ENCODE peak calls at places on chromosomes 5 and 9, in five cellular contexts. One of them, this sample, is unnamed.

GRCh38 chr9:81629440-81629839 is 59.9 kb downstream of the TLE1 start:
- DNase-seq in K562: no peak
- DNase-seq in GM12878: no peak
- DNase-seq in H1: no peak
- DNase-seq in HepG2: peak; percentile 76
- DNase-seq in this sample: no peak

GRCh38 chr9:127417130-127418036 is 6.8 kb upstream of the ZNF79 start:
- DNase-seq in K562: no peak
- DNase-seq in GM12878: no peak
- DNase-seq in H1: no peak
- DNase-seq in HepG2: no peak
- DNase-seq in this sample: peak; percentile 57

GRCh38 chr5:56585973-56586740 is 229.2 kb upstream of the MAP3K1 start:
- DNase-seq in H1: no peak
- DNase-seq in GM12878: no peak
- DNase-seq in K562: no peak
- DNase-seq in HepG2: no peak
- DNase-seq in this sample: no peak

GRCh38 chr5:177453852-177454396 is 7.3 kb downstream of the PRR7 start:
- DNase-seq in H1: no peak
- DNase-seq in HepG2: no peak
- DNase-seq in GM12878: no peak
- DNase-seq in K562: no peak
- DNase-seq in this sample: no peak

GRCh38 chr5:87169300-87169991 is 98.2 kb upstream of the RASA1 start:
- DNase-seq in HepG2: no peak
- DNase-seq in K562: no peak
- DNase-seq in H1: no peak
- DNase-seq in GM12878: no peak
- DNase-seq in this sample: no peak

GRCh38 chr9:99253772-99254431 is 31.8 kb downstream of the SEC61B start:
- DNase-seq in H1: no peak
- DNase-seq in GM12878: peak; percentile 90
- DNase-seq in HepG2: no peak
- DNase-seq in K562: no peak
- DNase-seq in this sample: no peak

GRCh38 chr5:72951850-72952468 is 3.9 kb upstream of the FCHO2 start:
- DNase-seq in GM12878: no peak
- DNase-seq in K562: no peak
- DNase-seq in H1: no peak
- DNase-seq in HepG2: no peak
- DNase-seq in this sample: no peak

GRCh38 chr5:68232272-68232671 is 16.7 kb downstream of the PIK3R1 start:
- DNase-seq in GM12878: no peak
- DNase-seq in K562: no peak
- DNase-seq in H1: no peak
- DNase-seq in HepG2: no peak
- DNase-seq in this sample: no peak

GRCh38 chr5:61019642-61020041 is 74.6 kb downstream of the NDUFAF2 start:
- DNase-seq in H1: no peak
- DNase-seq in HepG2: no peak
- DNase-seq in K562: no peak
- DNase-seq in GM12878: no peak
- DNase-seq in this sample: no peak

GRCh38 chr9:134839441-134840125 is 41.0 kb upstream of the FCN2 start:
- DNase-seq in GM12878: no peak
- DNase-seq in HepG2: no peak
- DNase-seq in K562: peak; percentile 34
- DNase-seq in H1: no peak
- DNase-seq in this sample: peak; percentile 55

GRCh38 chr9:133261753-133262120 is 13.3 kb downstream of the ABO start:
- DNase-seq in HepG2: no peak
- DNase-seq in H1: no peak
- DNase-seq in K562: no peak
- DNase-seq in GM12878: no peak
- DNase-seq in this sample: no peak

GRCh38 chr9:34599546-34599945 is 10.0 kb upstream of the CNTFR start:
- DNase-seq in H1: no peak
- DNase-seq in K562: no peak
- DNase-seq in GM12878: no peak
- DNase-seq in HepG2: no peak
- DNase-seq in this sample: peak; percentile 60

GRCh38 chr5:168132186-168132585 is 159.3 kb upstream of the WWC1 start:
- DNase-seq in HepG2: no peak
- DNase-seq in GM12878: no peak
- DNase-seq in K562: no peak
- DNase-seq in H1: no peak
- DNase-seq in this sample: no peak

GRCh38 chr9:8382777-8383527 is 583.4 kb upstream of the DMAC1 start:
- DNase-seq in HepG2: no peak
- DNase-seq in H1: no peak
- DNase-seq in GM12878: no peak
- DNase-seq in K562: no peak
- DNase-seq in this sample: no peak

GRCh38 chr5:1883120-1883924 is 597 bp upstream of the IRX4 start:
- DNase-seq in H1: no peak
- DNase-seq in K562: no peak
- DNase-seq in HepG2: no peak
- DNase-seq in GM12878: no peak
- DNase-seq in this sample: peak; percentile 71

GRCh38 chr5:15757103-15757502 is 257.1 kb downstream of the FBXL7 start:
- DNase-seq in HepG2: no peak
- DNase-seq in K562: no peak
- DNase-seq in GM12878: no peak
- DNase-seq in H1: no peak
- DNase-seq in this sample: no peak

GRCh38 chr5:35773936-35774335 is 82.8 kb upstream of the IL7R start:
- DNase-seq in K562: no peak
- DNase-seq in H1: no peak
- DNase-seq in HepG2: no peak
- DNase-seq in GM12878: no peak
- DNase-seq in this sample: no peak

GRCh38 chr9:119369670-119370366 is 583 bp upstream of the BRINP1 start:
- DNase-seq in H1: no peak
- DNase-seq in K562: no peak
- DNase-seq in GM12878: no peak
- DNase-seq in HepG2: no peak
- DNase-seq in this sample: peak; percentile 27

GRCh38 chr5:142358648-142359047 is 33.8 kb upstream of the SPRY4 start:
- DNase-seq in H1: no peak
- DNase-seq in K562: no peak
- DNase-seq in HepG2: no peak
- DNase-seq in GM12878: no peak
- DNase-seq in this sample: no peak

GRCh38 chr5:142358121-142358520 is 33.3 kb upstream of the SPRY4 start:
- DNase-seq in HepG2: no peak
- DNase-seq in H1: no peak
- DNase-seq in GM12878: no peak
- DNase-seq in K562: no peak
- DNase-seq in this sample: no peak

GRCh38 chr5:142357469-142358090 is 32.8 kb upstream of the SPRY4 start:
- DNase-seq in GM12878: no peak
- DNase-seq in K562: no peak
- DNase-seq in H1: no peak
- DNase-seq in HepG2: no peak
- DNase-seq in this sample: no peak

GRCh38 chr5:142356716-142357468 is 32.1 kb upstream of the SPRY4 start:
- DNase-seq in HepG2: peak; percentile 94
- DNase-seq in GM12878: peak; percentile 48
- DNase-seq in K562: peak; percentile 85
- DNase-seq in H1: peak; percentile 87
- DNase-seq in this sample: peak; percentile 92

GRCh38 chr5:142356318-142356715 is 31.5 kb upstream of the SPRY4 start:
- DNase-seq in H1: no peak
- DNase-seq in HepG2: no peak
- DNase-seq in K562: no peak
- DNase-seq in GM12878: no peak
- DNase-seq in this sample: no peak
- TF ChIP-seq RFX5 in H1: no peak
- TF ChIP-seq RFX5 in HepG2: no peak
- TF ChIP-seq RFX5 in K562: no peak
- TF ChIP-seq RFX5 in GM12878: no peak
- TF ChIP-seq RFX5 in this sample: no peak

GRCh38 chr9:87676976-87677775 is 48.7 kb upstream of the CTSL start:
- DNase-seq in K562: no peak
- DNase-seq in GM12878: no peak
- DNase-seq in H1: no peak
- DNase-seq in HepG2: no peak
- DNase-seq in this sample: no peak

GRCh38 chr9:87677776-87678587 is 47.9 kb upstream of the CTSL start:
- DNase-seq in GM12878: no peak
- DNase-seq in H1: no peak
- DNase-seq in HepG2: no peak
- DNase-seq in K562: no peak
- DNase-seq in this sample: no peak

GRCh38 chr9:87675906-87676515 is 49.9 kb upstream of the CTSL start:
- DNase-seq in GM12878: no peak
- DNase-seq in HepG2: no peak
- DNase-seq in H1: no peak
- DNase-seq in K562: no peak
- DNase-seq in this sample: no peak

GRCh38 chr9:87681271-87682061 is 44.5 kb upstream of the CTSL start:
- DNase-seq in GM12878: no peak
- DNase-seq in H1: no peak
- DNase-seq in HepG2: no peak
- DNase-seq in K562: no peak
- DNase-seq in this sample: no peak

GRCh38 chr9:87678650-87679355 is 47.1 kb upstream of the CTSL start:
- DNase-seq in K562: peak; percentile 47
- DNase-seq in H1: no peak
- DNase-seq in HepG2: peak; percentile 64
- DNase-seq in GM12878: no peak
- DNase-seq in this sample: peak; percentile 84
- TF ChIP-seq JUND in K562: no peak
- TF ChIP-seq JUND in H1: no peak
- TF ChIP-seq JUND in HepG2: no peak
- TF ChIP-seq JUND in GM12878: no peak
- TF ChIP-seq JUND in this sample: no peak

DNA sequence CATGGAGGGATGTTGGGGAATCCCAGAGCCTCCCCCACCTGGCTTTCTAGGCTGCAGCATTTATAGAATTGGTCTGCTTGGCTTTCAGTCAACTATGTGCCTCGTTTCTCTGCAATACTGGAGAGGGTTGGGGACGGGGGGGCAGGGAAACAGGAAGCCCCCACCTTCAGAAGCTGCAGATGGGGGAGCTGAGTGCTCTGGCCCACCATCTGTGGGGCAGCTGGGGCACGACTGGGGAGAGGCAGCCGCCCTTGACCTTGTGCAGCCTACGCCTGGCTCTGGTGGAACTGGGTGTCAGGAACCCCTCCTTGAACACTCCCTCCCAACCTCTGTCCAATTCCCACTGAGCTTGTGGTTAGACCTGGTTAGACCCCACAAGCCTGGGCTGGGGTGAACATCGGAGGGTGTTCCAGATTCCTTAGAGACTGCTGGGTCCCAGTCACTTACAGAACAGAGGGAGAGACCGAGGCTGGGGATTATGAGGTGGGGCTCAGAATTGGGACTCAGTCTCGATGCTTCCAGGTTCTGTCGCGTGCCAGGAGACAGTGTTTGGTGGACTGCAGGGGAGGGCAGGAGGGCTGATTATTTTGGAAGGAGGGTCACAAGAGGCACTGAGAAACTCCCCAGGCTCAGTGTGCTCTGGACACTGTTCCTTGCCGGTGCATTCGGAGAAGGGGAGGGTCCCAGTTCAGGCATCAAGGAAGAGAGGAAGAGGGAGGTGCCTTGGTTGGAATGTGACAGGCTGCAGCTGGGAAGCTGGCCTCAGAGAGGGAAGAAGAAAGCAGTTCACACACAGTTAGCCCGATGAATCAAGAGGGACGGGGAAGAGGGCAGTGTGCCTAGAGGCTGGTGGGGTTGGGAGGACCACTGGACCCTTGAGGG is 25.6 kb downstream of the COL27A1 start:
- DNase-seq in HepG2: no peak
- DNase-seq in GM12878: no peak
- DNase-seq in K562: no peak
- DNase-seq in H1: no peak
- DNase-seq in this sample: no peak
- TF ChIP-seq RFX5 in HepG2: no peak
- TF ChIP-seq RFX5 in GM12878: no peak
- TF ChIP-seq RFX5 in K562: no peak
- TF ChIP-seq RFX5 in H1: no peak
- TF ChIP-seq RFX5 in this sample: no peak

DNA sequence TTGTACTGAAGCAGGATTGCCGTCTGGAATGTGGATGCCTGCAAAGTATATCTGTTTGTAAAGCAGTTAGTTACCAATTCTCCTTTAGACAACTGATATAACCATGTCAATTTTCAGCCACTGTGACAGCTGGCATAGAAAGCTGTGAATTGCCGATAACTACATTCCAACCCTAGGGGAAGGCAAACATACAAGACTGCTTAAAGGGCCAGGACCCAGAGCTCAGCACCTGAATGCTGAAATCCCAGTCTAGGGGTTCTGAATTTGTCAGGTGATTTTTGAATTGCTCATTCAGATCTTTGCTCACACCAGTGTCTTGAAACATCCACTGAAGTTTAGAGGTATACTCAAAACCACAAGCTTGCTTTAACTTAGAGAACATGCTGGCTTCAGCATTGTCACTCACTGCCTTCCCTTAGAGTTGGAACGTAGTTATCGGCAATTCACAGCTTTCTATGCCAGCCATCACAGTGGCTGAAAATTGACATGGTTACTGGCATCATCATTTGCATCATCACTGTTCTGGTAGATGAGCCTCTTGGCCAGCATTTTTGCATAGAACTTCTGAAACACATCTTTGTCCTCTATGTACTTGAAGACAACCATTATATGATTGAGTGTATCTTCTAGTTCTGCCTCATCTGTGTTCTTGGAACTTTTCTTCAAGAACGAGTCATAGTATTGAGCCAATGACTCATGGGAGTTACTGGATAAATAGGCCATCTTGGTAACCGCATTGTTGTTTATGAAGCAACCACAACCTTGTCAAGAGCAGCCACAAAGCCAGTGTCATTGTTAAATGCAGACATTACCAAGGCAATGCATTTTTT is 82.1 kb downstream of the CCDC192 start:
- DNase-seq in H1: no peak
- DNase-seq in HepG2: no peak
- DNase-seq in GM12878: peak; percentile 16
- DNase-seq in K562: no peak
- DNase-seq in this sample: no peak
- TF ChIP-seq JUND in H1: no peak
- TF ChIP-seq JUND in HepG2: no peak
- TF ChIP-seq JUND in GM12878: no peak
- TF ChIP-seq JUND in K562: no peak
- TF ChIP-seq JUND in this sample: no peak

DNA sequence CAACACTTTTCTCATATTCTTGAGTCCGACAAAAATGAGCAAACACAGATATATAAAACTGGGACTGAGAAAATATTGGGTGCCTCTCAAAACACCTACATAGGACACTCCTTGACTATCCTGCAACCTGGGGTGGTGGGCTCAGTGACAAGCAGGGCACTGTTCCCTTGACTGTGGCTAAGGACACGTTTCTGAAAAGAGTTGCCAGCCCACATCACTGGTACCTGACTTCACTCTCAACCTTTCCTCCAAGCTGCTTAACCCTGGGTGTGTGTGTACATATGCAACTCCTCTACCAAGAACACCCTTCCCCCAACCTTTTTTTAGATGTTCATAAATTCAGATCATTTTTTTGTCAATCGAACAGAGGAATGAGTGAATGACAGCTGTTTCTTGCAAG is 148.7 kb downstream of the ACTL7B start:
- DNase-seq in H1: no peak
- DNase-seq in GM12878: no peak
- DNase-seq in HepG2: no peak
- DNase-seq in K562: no peak
- DNase-seq in this sample: no peak
- TF ChIP-seq RFX5 in H1: no peak
- TF ChIP-seq RFX5 in GM12878: no peak
- TF ChIP-seq RFX5 in HepG2: no peak
- TF ChIP-seq RFX5 in K562: no peak
- TF ChIP-seq RFX5 in this sample: no peak